ENCODE peak calls at places on chromosome X, in eight cellular contexts. Z is left lung, N is H9, U is psoas muscle, A is transverse colon, I is endothelial cell, S is Calu3, T is HCT116. R is an unnamed sample.

GRCh38 chrX:75155454-75155829 is 641 bp downstream of the ABCB7 start:
- DNase-seq in Z (no peak), N (no peak), U (no peak), A (no peak), I (no peak), S (no peak), T (no peak), R (no peak)

GRCh38 chrX:39953879-39954278 is 143.9 kb downstream of the BCOR start:
- DNase-seq in Z (peak), N (no peak), U (peak), A (peak), I (no peak), S (peak), T (peak), R (no peak)

GRCh38 chrX:23228950-23229448 is 105.7 kb upstream of the PTCHD1 start:
- DNase-seq in Z (no peak), N (no peak), U (no peak), A (no peak), I (peak), S (no peak), T (no peak), R (no peak)

GRCh38 chrX:105706041-105706440 is 116.3 kb upstream of the NRK start:
- DNase-seq in Z (no peak), N (no peak), U (no peak), A (no peak), I (no peak), S (no peak), T (no peak), R (no peak)

GRCh38 chrX:77342028-77342427 is 105.2 kb upstream of the FGF16 start:
- DNase-seq in Z (no peak), N (no peak), U (no peak), A (no peak), I (no peak), S (no peak), T (no peak), R (no peak)

GRCh38 chrX:123797543-123798447 is 62.1 kb upstream of the XIAP start:
- DNase-seq in Z (no peak), N (no peak), U (no peak), A (no peak), I (no peak), S (no peak), T (no peak), R (no peak)

GRCh38 chrX:20438871-20439526 is 172.3 kb upstream of the RPS6KA3 start:
- DNase-seq in Z (no peak), N (no peak), U (no peak), A (no peak), I (no peak), S (no peak), T (no peak), R (no peak)

GRCh38 chrX:78708830-78709229 is 38.7 kb upstream of the LPAR4 start:
- DNase-seq in Z (no peak), N (no peak), U (no peak), A (no peak), I (no peak), S (no peak), T (no peak), R (no peak)

GRCh38 chrX:154547245-154548027 is at the start of gene IKBKG:
- DNase-seq in Z (peak), N (peak), U (peak), A (peak), I (peak), S (peak), T (peak), R (peak)

GRCh38 chrX:9942086-9942485 is 25.1 kb upstream of the CLDN34 start:
- DNase-seq in Z (no peak), N (no peak), U (no peak), A (peak), I (no peak), S (no peak), T (no peak), R (no peak)

GRCh38 chrX:72621619-72622485 is 49.2 kb upstream of the HDAC8 start:
- DNase-seq in Z (no peak), N (no peak), U (no peak), A (no peak), I (no peak), S (no peak), T (peak), R (no peak)

GRCh38 chrX:30653415-30654131 is at the start of gene GK:
- DNase-seq in Z (peak), N (peak), U (peak), A (peak), I (peak), S (peak), T (no peak), R (no peak)

GRCh38 chrX:43644124-43644701 is 11.9 kb upstream of the MAOA start:
- DNase-seq in Z (no peak), N (no peak), U (no peak), A (no peak), I (no peak), S (no peak), T (no peak), R (no peak)

GRCh38 chrX:69018416-69019072 is 146.7 kb downstream of the PJA1 start:
- DNase-seq in Z (no peak), N (no peak), U (no peak), A (no peak), I (no peak), S (no peak), T (no peak), R (peak)

GRCh38 chrX:53939127-53939526 is 105.1 kb downstream of the PHF8 start:
- DNase-seq in Z (no peak), N (no peak), U (no peak), A (no peak), I (no peak), S (no peak), T (no peak), R (no peak)

GRCh38 chrX:1181131-1181530 is 31.3 kb downstream of the CRLF2 start:
- DNase-seq in Z (no peak), N (no peak), U (no peak), A (no peak), I (no peak), S (no peak), T (no peak), R (peak)

GRCh38 chrX:75303795-75304194 is 29.9 kb downstream of the UPRT start:
- DNase-seq in Z (no peak), N (no peak), U (no peak), A (no peak), I (no peak), S (no peak), T (no peak), R (no peak)

GRCh38 chrX:17433965-17434364 is 59.0 kb downstream of the NHS start:
- DNase-seq in Z (no peak), N (no peak), U (no peak), A (no peak), I (no peak), S (no peak), T (no peak), R (no peak)

GRCh38 chrX:18047440-18047940 is 173.2 kb downstream of the BEND2 start:
- DNase-seq in Z (no peak), N (no peak), U (no peak), A (no peak), I (no peak), S (no peak), T (no peak), R (no peak)

GRCh38 chrX:72308566-72309296 is 3.0 kb upstream of the CITED1 start:
- DNase-seq in Z (peak), N (peak), U (peak), A (peak), I (peak), S (peak), T (peak), R (peak)

GRCh38 chrX:119045884-119046283 is 26.9 kb upstream of the CT47C1 start:
- DNase-seq in Z (no peak), N (no peak), U (no peak), A (no peak), I (no peak), S (no peak), T (no peak), R (no peak)

GRCh38 chrX:106973433-106974149 is 26.4 kb downstream of the MORC4 start:
- DNase-seq in Z (no peak), N (no peak), U (no peak), A (no peak), I (no peak), S (no peak), T (no peak), R (no peak)

GRCh38 chrX:1153940-1154339 is 58.5 kb downstream of the CRLF2 start:
- DNase-seq in Z (no peak), N (no peak), U (no peak), A (no peak), I (no peak), S (no peak), T (no peak), R (peak)

GRCh38 chrX:45668686-45669443 is 468.2 kb upstream of the DIPK2B start:
- DNase-seq in Z (no peak), N (no peak), U (no peak), A (no peak), I (no peak), S (no peak), T (peak), R (no peak)

GRCh38 chrX:149881081-149881711 is at the start of gene MAGEA8:
- DNase-seq in Z (no peak), N (peak), U (no peak), A (no peak), I (no peak), S (no peak), T (no peak), R (no peak)

GRCh38 chrX:29435396-29435795 is 780.0 kb upstream of the MAGEB2 start:
- DNase-seq in Z (no peak), N (no peak), U (no peak), A (no peak), I (no peak), S (no peak), T (no peak), R (no peak)

GRCh38 chrX:912677-913076 is 282.1 kb downstream of the SHOX start:
- DNase-seq in Z (no peak), N (no peak), U (no peak), A (no peak), I (no peak), S (no peak), T (no peak), R (peak)

GRCh38 chrX:100341111-100341510 is 69.0 kb downstream of the PCDH19 start:
- DNase-seq in Z (no peak), N (no peak), U (no peak), A (no peak), I (no peak), S (no peak), T (no peak), R (no peak)

GRCh38 chrX:25014366-25014838 is 1.4 kb downstream of the ARX start:
- DNase-seq in Z (no peak), N (no peak), U (no peak), A (no peak), I (no peak), S (no peak), T (no peak), R (no peak)

GRCh38 chrX:108439961-108440696 is 491 bp downstream of the COL4A5 start:
- DNase-seq in Z (no peak), N (peak), U (no peak), A (no peak), I (peak), S (peak), T (no peak), R (no peak)

GRCh38 chrX:52359614-52360232 is 9.1 kb upstream of the XAGE2 start:
- DNase-seq in Z (no peak), N (no peak), U (no peak), A (no peak), I (no peak), S (no peak), T (no peak), R (no peak)

GRCh38 chrX:52368368-52369055 is at the start of gene XAGE2:
- DNase-seq in Z (no peak), N (no peak), U (no peak), A (no peak), I (no peak), S (no peak), T (no peak), R (no peak)

DNA sequence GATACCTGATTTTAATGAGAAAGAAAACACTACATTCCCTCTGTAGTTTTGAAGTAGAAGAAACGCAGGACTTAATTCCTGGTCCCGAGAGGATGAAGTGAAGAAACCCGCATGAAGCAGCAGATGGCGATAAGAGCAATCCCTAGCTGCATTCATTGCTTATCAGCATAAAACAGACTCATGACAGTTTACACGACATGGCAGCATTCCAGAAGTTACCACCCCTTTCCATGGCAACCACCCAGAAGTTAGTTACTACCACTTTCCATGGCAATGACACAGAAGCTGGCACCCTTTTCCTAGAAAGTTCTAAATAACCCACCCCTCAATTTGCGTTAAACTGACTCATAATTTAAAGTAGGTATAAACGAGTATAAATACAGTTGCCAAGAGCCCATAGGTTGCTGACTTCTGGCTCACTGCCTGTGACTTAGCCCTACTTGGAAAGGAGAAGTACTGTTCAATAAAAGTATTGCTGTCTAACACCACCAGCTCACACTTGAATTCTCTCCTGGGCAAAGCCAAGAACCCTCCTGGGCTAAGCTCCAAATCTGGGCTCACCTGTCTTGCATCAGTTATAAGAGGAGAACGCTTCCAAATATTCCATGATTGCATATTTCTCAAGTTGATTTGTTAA is 5.5 kb upstream of the XAGE2 start:
- DNase-seq in Z (no peak), N (no peak), U (no peak), A (peak), I (peak), S (peak), T (peak), R (no peak)
- TF ChIP-seq CTCF in Z (no peak), N (peak), U (no peak), A (no peak), I (no peak), S (no peak), T (peak), R (no peak)

DNA sequence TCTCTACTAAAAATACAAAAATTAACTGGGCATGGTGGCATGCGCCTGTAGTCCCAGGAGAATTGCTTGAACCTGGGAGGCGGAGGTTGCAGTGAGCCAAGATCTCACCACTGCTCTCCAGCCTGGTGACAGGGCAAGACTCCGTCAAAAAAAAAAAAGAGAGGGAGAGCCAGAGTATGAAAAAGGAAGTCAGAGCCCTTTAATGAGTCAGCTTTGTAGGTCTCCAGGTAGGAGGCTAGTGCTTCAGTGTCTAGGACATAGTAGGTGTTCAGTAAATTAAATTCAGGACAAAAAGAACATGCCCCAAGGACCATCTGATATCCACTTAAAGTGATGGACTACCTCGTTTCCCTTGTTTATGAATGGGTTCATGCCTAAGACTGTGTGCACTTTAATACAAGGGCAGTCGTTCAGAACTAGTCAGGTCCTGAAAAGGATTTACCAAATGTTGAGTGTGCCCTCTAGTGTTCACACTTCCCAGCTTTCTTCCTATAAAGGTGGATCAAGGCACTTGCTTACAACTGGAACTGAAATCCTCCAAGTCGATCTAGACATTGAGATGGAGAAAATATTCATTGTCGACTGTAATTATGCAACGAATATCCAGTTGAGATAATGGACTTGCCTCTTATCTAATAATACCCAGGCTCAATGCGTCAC is 29.0 kb downstream of the F9 start:
- DNase-seq in Z (no peak), N (peak), U (no peak), A (peak), I (peak), S (peak), T (peak), R (no peak)
- TF ChIP-seq CTCF in Z (peak), N (peak), U (peak), A (peak), I (peak), S (no peak), T (peak), R (peak)

DNA sequence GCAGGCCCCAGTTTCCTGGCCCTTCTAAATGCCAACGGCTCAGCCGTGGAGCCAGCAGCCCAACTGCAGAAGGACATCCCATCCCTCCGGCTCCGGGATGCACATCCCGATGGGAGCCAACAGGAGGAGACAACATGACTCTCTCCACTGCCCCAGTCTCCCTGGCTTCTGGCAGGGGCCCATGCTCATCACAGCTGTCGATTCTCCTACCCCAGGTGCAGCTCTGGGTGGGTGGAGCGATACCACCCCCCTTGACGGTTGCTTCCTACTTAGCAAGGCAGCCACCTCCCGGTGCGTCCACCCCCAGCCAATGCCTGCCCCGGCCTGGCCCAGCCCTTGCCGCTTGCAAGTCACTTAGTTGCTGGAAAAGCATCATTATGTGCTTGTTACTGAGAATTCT is 19.5 kb downstream of the ZNF275 start:
- DNase-seq in Z (no peak), N (peak), U (no peak), A (no peak), I (no peak), S (no peak), T (no peak), R (no peak)
- TF ChIP-seq CTCF in Z (no peak), N (peak), U (no peak), A (no peak), I (no peak), S (no peak), T (no peak), R (no peak)

GRCh38 chrX:103256651-103257050 is 1.7 kb upstream of the TCEAL8 start:
- DNase-seq in Z (no peak), N (no peak), U (no peak), A (no peak), I (no peak), S (no peak), T (no peak), R (no peak)

GRCh38 chrX:103253608-103254007 is 1.3 kb downstream of the TCEAL8 start:
- DNase-seq in Z (no peak), N (no peak), U (no peak), A (no peak), I (peak), S (no peak), T (no peak), R (no peak)

GRCh38 chrX:103254921-103255455 is at the start of gene TCEAL8:
- DNase-seq in Z (peak), N (peak), U (peak), A (peak), I (peak), S (no peak), T (peak), R (no peak)

GRCh38 chrX:103250977-103251376 is 4.0 kb downstream of the TCEAL8 start:
- DNase-seq in Z (no peak), N (no peak), U (no peak), A (no peak), I (no peak), S (no peak), T (no peak), R (no peak)

DNA sequence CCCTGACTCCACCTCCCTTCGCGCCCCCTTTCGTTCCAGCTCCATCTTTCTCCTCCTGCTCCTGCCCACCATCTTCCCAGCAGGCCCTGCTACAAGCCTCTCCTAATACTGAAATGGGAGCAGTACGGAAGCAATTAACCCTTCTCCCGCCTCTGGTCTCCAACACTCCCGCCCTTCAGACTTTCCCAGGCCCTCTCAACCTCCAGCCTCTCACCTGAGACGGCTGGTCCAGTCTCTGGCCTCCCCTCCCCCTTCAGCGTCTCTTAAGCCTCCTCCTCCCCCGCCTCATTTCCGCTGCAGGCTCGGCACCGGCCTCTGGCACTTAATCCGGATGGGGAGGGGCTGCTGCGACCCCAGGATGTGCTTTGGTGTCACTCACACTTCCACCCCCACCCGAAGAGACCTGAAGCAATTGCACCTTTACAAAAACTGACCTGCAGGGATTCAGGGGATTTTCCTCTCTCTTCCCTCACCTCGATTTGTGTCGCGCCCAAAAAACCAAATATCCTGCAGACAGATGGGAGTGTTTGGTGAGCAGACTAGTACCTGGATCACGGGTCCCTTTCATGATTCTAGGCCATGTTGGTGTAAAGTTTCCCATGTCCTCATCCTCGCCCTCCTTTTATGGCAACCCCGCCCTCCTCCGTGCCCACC is 657 bp downstream of the TCEAL8 start:
- DNase-seq in Z (peak), N (peak), U (peak), A (peak), I (peak), S (no peak), T (peak), R (no peak)
- TF ChIP-seq CTCF in Z (no peak), N (no peak), U (no peak), A (no peak), I (no peak), S (no peak), T (no peak), R (no peak)

DNA sequence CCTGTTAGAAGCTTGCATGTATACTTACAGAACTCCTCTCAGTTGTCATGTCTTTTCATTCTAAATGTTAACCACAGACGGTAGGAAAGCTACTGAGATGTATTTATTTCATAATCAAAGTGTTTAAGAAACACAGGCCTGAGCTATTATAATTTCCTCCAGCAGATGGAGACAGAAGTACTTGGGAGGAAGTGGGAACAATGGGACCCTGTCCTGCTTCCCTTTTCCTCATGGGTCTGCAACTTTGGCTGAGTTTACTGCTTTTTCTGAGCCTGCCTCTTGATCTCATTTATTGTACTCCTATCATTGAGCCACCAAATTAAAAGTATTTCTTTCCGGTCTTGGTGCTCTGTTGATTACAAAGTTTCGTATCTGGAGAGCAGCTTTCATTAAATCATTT is 67.7 kb upstream of the SPANXN2 start:
- DNase-seq in Z (no peak), N (no peak), U (no peak), A (no peak), I (no peak), S (no peak), T (no peak), R (no peak)
- TF ChIP-seq CTCF in Z (peak), N (peak), U (no peak), A (no peak), I (no peak), S (no peak), T (peak), R (peak)